ENCODE peak calls at places on chromosomes 4 and X, in four cellular contexts. E is tibial artery; R is CD8-positive, alpha-beta T cell; H is astrocyte of the spinal cord. V is an unnamed sample.

GRCh38 chr4:66956426-66956825 is 588.9 kb downstream of the CENPC start:
- DNase-seq in E (no peak), R (no peak), H (no peak), V (no peak)

GRCh38 chrX:103099706-103100105 is 6.8 kb upstream of the NXF3 start:
- DNase-seq in E (no peak), R (no peak), H (no peak), V (no peak)

GRCh38 chrX:23788521-23788920 is 5.5 kb downstream of the SAT1 start:
- DNase-seq in E (no peak), R (no peak), H (no peak), V (no peak)

GRCh38 chrX:123924181-123924580 is 37.3 kb upstream of the STAG2 start:
- DNase-seq in E (no peak), R (no peak), H (peak), V (no peak)

GRCh38 chr4:5890063-5890727 is 2.7 kb downstream of the CRMP1 start:
- DNase-seq in E (no peak), R (no peak), H (peak), V (no peak)

GRCh38 chr4:16248605-16249004 is 22.3 kb upstream of the TAPT1 start:
- DNase-seq in E (no peak), R (no peak), H (no peak), V (no peak)

GRCh38 chr4:95209942-95210341 is 338.8 kb downstream of the UNC5C start:
- DNase-seq in E (no peak), R (no peak), H (no peak), V (no peak)

GRCh38 chr4:86974481-86975050 is 39.8 kb downstream of the AFF1 start:
- DNase-seq in E (no peak), R (no peak), H (no peak), V (no peak)

GRCh38 chrX:28205905-28206304 is 224.7 kb upstream of the DCAF8L1 start:
- DNase-seq in E (no peak), R (no peak), H (no peak), V (peak)

GRCh38 chr4:57055873-57056272 is 54.3 kb downstream of the IGFBP7 start:
- DNase-seq in E (no peak), R (no peak), H (no peak), V (no peak)

GRCh38 chr4:140697709-140698560 is 58.2 kb downstream of the TBC1D9 start:
- DNase-seq in E (no peak), R (no peak), H (no peak), V (no peak)

GRCh38 chrX:30713061-30713525 is 59.9 kb downstream of the GK start:
- DNase-seq in E (peak), R (peak), H (peak), V (peak)

GRCh38 chrX:38214551-38214950 is 6.1 kb downstream of the SRPX start:
- DNase-seq in E (no peak), R (no peak), H (no peak), V (peak)

GRCh38 chrX:131399692-131400428 is 110.8 kb upstream of the IGSF1 start:
- DNase-seq in E (no peak), R (no peak), H (no peak), V (peak)

GRCh38 chrX:103687073-103687695 is 685 bp upstream of the MORF4L2 start:
- DNase-seq in E (peak), R (peak), H (no peak), V (peak)

GRCh38 chrX:147899715-147900114 is 12.0 kb upstream of the FMR1 start:
- DNase-seq in E (no peak), R (no peak), H (no peak), V (peak)

GRCh38 chrX:79081895-79082512 is 62.5 kb upstream of the GPR174 start:
- DNase-seq in E (no peak), R (peak), H (peak), V (peak)

GRCh38 chrX:49186125-49187027 is at the start of gene PRICKLE3:
- DNase-seq in E (peak), R (peak), H (peak), V (peak)

GRCh38 chrX:87409113-87409841 is 108.3 kb upstream of the KLHL4 start:
- DNase-seq in E (peak), R (no peak), H (peak), V (peak)

GRCh38 chr4:184745747-184746531 is 12.0 kb upstream of the CENPU start:
- DNase-seq in E (peak), R (peak), H (peak), V (peak)

GRCh38 chrX:98380556-98380955 is 1496.8 kb downstream of the RPA4 start:
- DNase-seq in E (no peak), R (no peak), H (no peak), V (no peak)

GRCh38 chrX:130118941-130119640 is 8.8 kb upstream of the ELF4 start:
- DNase-seq in E (no peak), R (no peak), H (peak), V (no peak)

GRCh38 chr4:183807420-183808101 is 97.5 kb upstream of the STOX2 start:
- DNase-seq in E (no peak), R (no peak), H (no peak), V (no peak)

GRCh38 chr4:143215873-143216272 is 31.2 kb downstream of the USP38 start:
- DNase-seq in E (no peak), R (no peak), H (no peak), V (no peak)

GRCh38 chr4:6753103-6753560 is 29.4 kb upstream of the KIAA0232 start:
- DNase-seq in E (no peak), R (no peak), H (no peak), V (no peak)

GRCh38 chr4:148173397-148174017 is 268.7 kb downstream of the NR3C2 start:
- DNase-seq in E (no peak), R (no peak), H (peak), V (no peak)

GRCh38 chrX:155235891-155236290 is 19.6 kb downstream of the VBP1 start:
- DNase-seq in E (no peak), R (no peak), H (peak), V (peak)

GRCh38 chr4:127782275-127783025 is at the start of gene HSPA4L:
- DNase-seq in E (peak), R (peak), H (peak), V (peak)
- TF ChIP-seq CTCF in E (peak), R (no peak), H (no peak), V (peak)

DNA sequence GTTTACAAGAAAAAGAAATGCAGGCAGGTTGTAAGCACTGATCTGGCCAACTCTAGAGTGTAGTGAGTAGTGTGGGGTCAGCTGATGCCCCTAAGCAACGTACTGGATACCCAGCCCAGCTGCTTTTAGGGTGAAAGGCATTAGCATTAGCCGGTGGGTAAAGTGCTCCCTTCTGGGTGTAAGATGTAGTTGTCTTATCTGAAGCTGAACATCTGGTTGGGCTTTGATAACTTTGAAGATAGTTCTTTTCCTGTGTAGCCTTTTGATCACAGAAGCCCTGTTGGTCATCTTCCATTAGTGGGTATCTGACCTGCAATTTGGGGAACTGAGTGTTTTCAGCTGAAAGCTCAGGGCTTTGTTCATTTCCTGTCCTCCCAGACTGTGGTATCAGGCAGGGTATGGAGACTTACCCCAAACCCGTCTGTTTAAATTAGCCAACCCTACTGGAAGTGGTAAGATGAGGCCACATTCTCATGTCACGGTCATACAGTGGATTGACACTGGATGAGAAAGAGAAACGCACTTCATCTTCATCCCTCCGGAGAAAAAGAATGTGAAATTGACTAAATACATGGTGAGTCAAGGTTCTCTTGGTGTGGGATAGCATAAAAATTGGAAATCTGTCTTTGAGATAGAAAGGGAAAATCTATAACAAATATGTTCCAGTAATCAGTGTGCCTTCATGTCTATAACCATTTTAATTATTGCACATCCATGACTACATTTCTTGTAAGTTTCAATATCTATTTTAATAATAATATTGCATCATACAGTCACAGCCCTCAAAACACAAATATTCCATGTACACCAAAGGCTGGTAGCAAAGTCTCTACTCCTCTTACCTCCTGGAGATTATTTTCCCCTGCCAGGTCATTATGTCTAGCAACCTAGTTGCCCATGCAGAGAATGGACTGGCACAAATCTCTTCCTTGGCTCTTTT is 8.7 kb downstream of the RHOH start:
- DNase-seq in E (no peak), R (no peak), H (no peak), V (no peak)
- H3K4me3 ChIP-seq in E (no peak), R (peak), H (no peak), V (no peak)

GRCh38 chrX:40644821-40645358 is 2.5 kb downstream of the CXorf38 start:
- DNase-seq in E (peak), R (peak), H (peak), V (peak)

GRCh38 chrX:40644175-40644574 is 3.2 kb downstream of the CXorf38 start:
- DNase-seq in E (no peak), R (no peak), H (no peak), V (no peak)

GRCh38 chrX:40646489-40647306 is 663 bp downstream of the CXorf38 start:
- DNase-seq in E (peak), R (peak), H (peak), V (peak)

GRCh38 chrX:40651620-40652223 is 4.4 kb upstream of the CXorf38 start:
- DNase-seq in E (peak), R (peak), H (peak), V (peak)

GRCh38 chrX:40647307-40648197 is at the start of gene CXorf38:
- DNase-seq in E (peak), R (peak), H (peak), V (peak)
- TF ChIP-seq CTCF in E (no peak), R (no peak), H (no peak), V (no peak)

GRCh38 chrX:33210156-33210555 is 1.2 kb downstream of the DMD start:
- DNase-seq in E (no peak), R (no peak), H (no peak), V (no peak)
- H3K4me3 ChIP-seq in E (peak), R (no peak), H (peak), V (peak)

GRCh38 chr4:151931563-151931962 is 170.8 kb upstream of the GATB start:
- DNase-seq in E (no peak), R (no peak), H (no peak), V (no peak)

GRCh38 chr4:151930372-151930771 is 169.6 kb upstream of the GATB start:
- DNase-seq in E (no peak), R (no peak), H (no peak), V (peak)

GRCh38 chr4:151934766-151935165 is 174.0 kb upstream of the GATB start:
- DNase-seq in E (no peak), R (no peak), H (no peak), V (no peak)

GRCh38 chr4:151935411-151935810 is 174.6 kb upstream of the GATB start:
- DNase-seq in E (no peak), R (no peak), H (no peak), V (no peak)

GRCh38 chr4:151933122-151933827 is 172.5 kb upstream of the GATB start:
- DNase-seq in E (no peak), R (no peak), H (no peak), V (no peak)
- TF ChIP-seq CTCF in E (no peak), R (no peak), H (no peak), V (no peak)

GRCh38 chrX:133576876-133577275 is 161.6 kb upstream of the GPC4 start:
- DNase-seq in E (no peak), R (no peak), H (no peak), V (no peak)

GRCh38 chrX:133586443-133586842 is 171.2 kb upstream of the GPC4 start:
- DNase-seq in E (no peak), R (no peak), H (no peak), V (peak)

GRCh38 chrX:133583825-133584224 is 168.5 kb upstream of the GPC4 start:
- DNase-seq in E (no peak), R (no peak), H (no peak), V (no peak)

GRCh38 chrX:133575501-133575900 is 160.2 kb upstream of the GPC4 start:
- DNase-seq in E (no peak), R (no peak), H (no peak), V (peak)

DNA sequence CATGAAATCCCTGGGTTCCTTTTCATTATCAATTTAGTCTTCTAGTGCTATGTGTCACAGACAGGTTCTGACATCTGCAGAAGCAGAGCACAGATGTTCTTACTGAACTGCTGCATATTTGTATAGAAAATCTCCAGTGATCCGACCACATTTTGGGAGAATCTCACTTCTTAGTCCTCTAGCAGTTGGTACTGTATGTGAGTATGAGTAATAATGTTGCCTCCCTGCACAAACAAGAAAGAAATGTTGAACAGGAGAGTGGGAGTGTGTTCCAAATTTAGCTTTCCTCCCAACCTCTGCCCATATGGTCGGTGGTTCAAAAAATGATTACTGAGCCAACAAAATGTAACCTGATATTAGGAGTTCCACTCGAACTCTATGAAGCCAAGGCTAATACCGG is 165.3 kb upstream of the GPC4 start:
- DNase-seq in E (no peak), R (no peak), H (peak), V (peak)
- H3K4me3 ChIP-seq in E (no peak), R (no peak), H (no peak), V (no peak)

GRCh38 chrX:106404512-106404911 is 207.3 kb upstream of the RADX start:
- DNase-seq in E (no peak), R (no peak), H (no peak), V (peak)
- TF ChIP-seq CTCF in E (no peak), R (no peak), H (peak), V (peak)

DNA sequence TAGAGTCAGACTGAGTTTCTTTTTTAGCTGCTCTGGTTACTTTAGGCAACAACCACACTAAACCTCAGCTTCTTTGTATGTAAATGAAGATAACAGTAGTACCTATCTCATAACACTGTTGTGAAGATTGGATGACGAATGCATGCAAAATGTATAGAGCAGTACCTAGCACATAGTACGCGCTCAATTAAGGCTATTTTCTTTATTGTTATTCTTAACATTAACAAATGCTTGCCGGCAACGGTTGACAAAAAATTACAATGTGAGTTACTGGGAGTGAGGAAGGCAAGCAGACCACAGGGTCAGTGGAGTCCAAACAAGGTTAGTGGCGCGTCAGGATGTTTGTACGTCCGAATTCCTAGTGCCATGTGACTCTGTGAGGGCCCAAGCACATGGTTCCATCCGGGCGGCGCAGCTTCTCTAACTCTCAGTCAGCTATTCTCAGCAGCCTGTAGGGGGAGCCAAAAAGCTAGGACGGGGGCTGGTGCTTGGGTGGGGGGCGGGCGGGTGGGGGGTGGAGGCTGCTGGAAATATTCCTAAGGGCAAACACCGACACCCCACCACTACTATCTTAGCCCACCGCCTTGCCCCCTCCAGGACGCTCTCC is 795 bp upstream of the NALF2 start:
- DNase-seq in E (no peak), R (no peak), H (no peak), V (no peak)
- H3K4me3 ChIP-seq in E (peak), R (no peak), H (no peak), V (no peak)

DNA sequence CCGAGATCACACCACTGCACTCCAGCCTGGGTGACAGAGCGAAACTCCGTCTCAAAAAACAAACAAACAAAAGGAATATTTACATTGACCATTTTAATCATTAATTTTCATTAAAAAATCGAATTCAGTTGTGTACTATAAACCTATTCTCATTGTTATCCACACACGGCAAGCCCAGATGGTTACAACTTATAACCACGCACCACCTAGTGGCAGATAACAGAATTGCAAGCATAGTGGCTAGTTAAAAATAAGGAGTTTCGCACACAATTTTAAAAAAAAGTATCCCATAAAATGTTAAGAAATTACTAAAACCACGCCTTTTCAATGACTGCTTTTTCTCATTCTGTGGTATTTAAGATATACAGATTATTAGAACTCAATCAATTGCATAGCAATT is 25.4 kb downstream of the MBNL3 start:
- DNase-seq in E (no peak), R (peak), H (no peak), V (no peak)
- TF ChIP-seq CTCF in E (no peak), R (peak), H (peak), V (peak)

GRCh38 chr4:88696620-88697019 is 1.0 kb downstream of the NAP1L5 start:
- DNase-seq in E (no peak), R (no peak), H (no peak), V (peak)

GRCh38 chr4:88698539-88698938 is 910 bp upstream of the NAP1L5 start:
- DNase-seq in E (no peak), R (no peak), H (no peak), V (no peak)

GRCh38 chr4:88697113-88697512 is 516 bp downstream of the NAP1L5 start:
- DNase-seq in E (no peak), R (peak), H (peak), V (no peak)

GRCh38 chr4:88693792-88694191 is 3.8 kb downstream of the NAP1L5 start:
- DNase-seq in E (no peak), R (no peak), H (no peak), V (no peak)

DNA sequence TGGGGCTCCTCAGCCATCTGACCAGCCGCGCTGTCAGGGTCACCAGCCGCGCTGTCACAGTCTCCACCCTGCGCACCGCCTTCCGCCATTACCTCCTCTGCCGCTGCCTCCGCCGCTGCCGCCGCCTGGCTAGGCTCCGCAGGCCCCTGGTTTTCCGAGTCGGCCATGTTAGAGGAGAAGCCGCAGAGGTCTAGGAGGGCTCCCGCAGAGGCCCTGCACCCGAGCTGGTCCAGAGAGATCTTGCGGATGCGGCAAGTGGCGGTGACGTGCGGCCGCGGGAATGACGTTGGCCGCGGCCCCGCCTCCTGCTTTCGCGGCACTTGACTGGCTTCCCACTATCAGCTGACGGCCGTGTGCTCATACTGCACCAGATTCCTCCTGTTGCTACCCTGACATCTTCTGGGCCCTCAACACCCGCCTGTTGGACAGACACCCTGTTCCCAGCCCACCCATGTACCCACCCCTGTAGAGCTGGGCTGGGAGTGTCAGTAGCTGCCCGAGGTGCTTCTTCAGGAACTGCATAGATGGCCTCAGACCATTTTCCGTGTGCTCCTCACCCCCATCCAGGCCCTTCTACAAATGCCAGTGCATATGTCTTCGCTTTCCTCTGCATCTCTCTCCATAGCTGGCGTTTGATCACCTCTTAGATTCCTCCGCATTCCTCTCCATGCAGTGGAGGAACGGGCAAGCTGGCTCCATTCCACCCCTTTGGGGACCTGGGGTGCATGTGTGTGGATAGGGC is at the start of gene NAP1L5:
- DNase-seq in E (peak), R (peak), H (peak), V (peak)
- H3K4me3 ChIP-seq in E (peak), R (peak), H (peak), V (peak)

V was measured in epithelial cell of esophagus.